ENCODE peak calls at places on chromosomes 16 and 17, in eight cellular contexts. W, P, A, N, Q, M, R and H are unnamed samples.

GRCh38 chr17:57402691-57403090 is 146.4 kb downstream of the MSI2 start:
- DNase-seq in W (no peak), P (no peak), A (no peak), N (no peak), Q (no peak), M (no peak), R (no peak), H (no peak)

GRCh38 chr16:87541004-87541881 is 48.4 kb upstream of the ZCCHC14 start:
- DNase-seq in W (no peak), P (peak), A (peak), N (no peak), Q (no peak), M (no peak), R (no peak), H (peak)

GRCh38 chr17:74113952-74114351 is 89.5 kb upstream of the RPL38 start:
- DNase-seq in W (no peak), P (no peak), A (no peak), N (no peak), Q (no peak), M (no peak), R (no peak), H (no peak)

GRCh38 chr16:27367463-27368357 is 34.3 kb upstream of the IL21R start:
- DNase-seq in W (peak), P (peak), A (peak), N (peak), Q (peak), M (peak), R (peak), H (peak)

GRCh38 chr17:38921756-38922411 is 3.5 kb upstream of the LASP1NB start:
- DNase-seq in W (no peak), P (no peak), A (no peak), N (no peak), Q (no peak), M (no peak), R (no peak), H (no peak)

GRCh38 chr16:57452021-57452420 is 4.7 kb downstream of the COQ9 start:
- DNase-seq in W (no peak), P (no peak), A (no peak), N (no peak), Q (no peak), M (no peak), R (no peak), H (no peak)

GRCh38 chr17:41082565-41083136 is 1.3 kb upstream of the KRTAP4-7 start:
- DNase-seq in W (no peak), P (no peak), A (no peak), N (no peak), Q (no peak), M (no peak), R (no peak), H (no peak)

GRCh38 chr17:73340093-73340596 is 28.3 kb upstream of the CDC42EP4 start:
- DNase-seq in W (peak), P (peak), A (no peak), N (no peak), Q (peak), M (no peak), R (no peak), H (no peak)

GRCh38 chr17:65436871-65437270 is 124.6 kb downstream of the AXIN2 start:
- DNase-seq in W (no peak), P (no peak), A (no peak), N (no peak), Q (no peak), M (no peak), R (no peak), H (no peak)

GRCh38 chr16:19227643-19228042 is 57.9 kb upstream of the CLEC19A start:
- DNase-seq in W (no peak), P (no peak), A (no peak), N (no peak), Q (no peak), M (no peak), R (no peak), H (no peak)

GRCh38 chr17:35373532-35373983 is at the start of gene SLFN11:
- DNase-seq in W (peak), P (peak), A (peak), N (peak), Q (peak), M (peak), R (peak), H (no peak)

GRCh38 chr17:38654411-38655398 is 20.1 kb downstream of the EPOP start:
- DNase-seq in W (no peak), P (no peak), A (no peak), N (no peak), Q (no peak), M (no peak), R (no peak), H (no peak)

GRCh38 chr17:57701121-57701520 is 44.0 kb downstream of the CCDC182 start:
- DNase-seq in W (no peak), P (no peak), A (no peak), N (no peak), Q (no peak), M (no peak), R (no peak), H (no peak)

GRCh38 chr17:45131616-45132301 is 556 bp downstream of the PLCD3 start:
- DNase-seq in W (peak), P (peak), A (peak), N (peak), Q (peak), M (peak), R (peak), H (no peak)

GRCh38 chr17:44934745-44935105 is 12.8 kb downstream of the KIF18B start:
- DNase-seq in W (no peak), P (no peak), A (peak), N (no peak), Q (peak), M (no peak), R (no peak), H (no peak)

GRCh38 chr17:7462474-7463367 is 16.7 kb downstream of the ZBTB4 start:
- DNase-seq in W (no peak), P (no peak), A (peak), N (no peak), Q (no peak), M (no peak), R (no peak), H (no peak)

GRCh38 chr16:50671644-50672260 is 9.4 kb downstream of the SNX20 start:
- DNase-seq in W (no peak), P (peak), A (no peak), N (peak), Q (peak), M (peak), R (peak), H (no peak)

GRCh38 chr17:30808785-30809286 is 15.7 kb downstream of the CRLF3 start:
- DNase-seq in W (no peak), P (no peak), A (no peak), N (no peak), Q (no peak), M (peak), R (peak), H (no peak)

GRCh38 chr17:61251939-61252865 is 147.4 kb upstream of the TBX2 start:
- DNase-seq in W (peak), P (peak), A (peak), N (no peak), Q (peak), M (no peak), R (peak), H (no peak)

GRCh38 chr17:45155029-45155428 is 6.6 kb upstream of the HEXIM2 start:
- DNase-seq in W (no peak), P (no peak), A (peak), N (no peak), Q (no peak), M (no peak), R (no peak), H (no peak)

GRCh38 chr16:89200850-89201466 is 621 bp upstream of the SLC22A31 start:
- DNase-seq in W (no peak), P (no peak), A (no peak), N (no peak), Q (peak), M (no peak), R (no peak), H (no peak)

GRCh38 chr16:48347191-48347860 is 37.9 kb downstream of the SIAH1 start:
- DNase-seq in W (no peak), P (no peak), A (no peak), N (no peak), Q (no peak), M (no peak), R (no peak), H (no peak)

GRCh38 chr17:53428913-53429312 is 393.8 kb upstream of the KIF2B start:
- DNase-seq in W (no peak), P (no peak), A (no peak), N (no peak), Q (no peak), M (no peak), R (no peak), H (no peak)

GRCh38 chr16:67660564-67661028 is at the start of gene PARD6A:
- DNase-seq in W (peak), P (peak), A (peak), N (peak), Q (peak), M (peak), R (peak), H (peak)
- H3K27ac ChIP-seq in W (peak), P (peak), A (peak), N (peak), Q (peak), M (peak), R (peak), H (peak)

GRCh38 chr17:47267354-47267828 is 13.8 kb downstream of the ITGB3 start:
- DNase-seq in W (no peak), P (peak), A (no peak), N (no peak), Q (no peak), M (no peak), R (no peak), H (no peak)
- H3K27ac ChIP-seq in W (no peak), P (no peak), A (peak), N (no peak), Q (no peak), M (no peak), R (no peak), H (no peak)

GRCh38 chr16:23679274-23679985 is 741 bp downstream of the PLK1 start:
- DNase-seq in W (no peak), P (peak), A (no peak), N (no peak), Q (peak), M (peak), R (no peak), H (no peak)
- H3K27ac ChIP-seq in W (no peak), P (peak), A (no peak), N (peak), Q (no peak), M (no peak), R (no peak), H (no peak)

DNA sequence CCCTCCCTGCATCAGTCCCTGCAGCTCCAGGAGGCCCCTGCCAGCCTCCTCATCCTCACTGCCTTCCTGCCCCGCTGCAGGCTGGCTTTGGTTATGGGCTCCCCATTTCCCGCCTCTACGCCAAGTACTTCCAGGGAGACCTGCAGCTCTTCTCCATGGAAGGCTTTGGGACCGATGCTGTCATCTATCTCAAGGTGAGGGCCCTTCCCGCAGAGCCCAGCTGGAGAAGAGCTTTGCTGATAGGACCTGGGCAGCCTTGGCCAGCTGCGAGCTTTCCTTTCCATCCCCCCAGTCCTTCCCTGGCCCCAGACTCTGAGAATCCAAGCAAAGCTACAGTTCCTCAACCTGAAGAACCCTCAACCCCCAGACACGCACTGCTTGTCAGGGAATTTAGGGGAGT is 14.1 kb downstream of the PDK2 start:
- DNase-seq in W (no peak), P (no peak), A (no peak), N (no peak), Q (no peak), M (no peak), R (no peak), H (no peak)
- H3K27ac ChIP-seq in W (peak), P (peak), A (no peak), N (no peak), Q (no peak), M (no peak), R (no peak), H (peak)

GRCh38 chr17:80982426-80982974 is 9.1 kb upstream of the CHMP6 start:
- DNase-seq in W (peak), P (no peak), A (peak), N (no peak), Q (no peak), M (no peak), R (no peak), H (no peak)

GRCh38 chr17:80983545-80983944 is 8.1 kb upstream of the CHMP6 start:
- DNase-seq in W (peak), P (no peak), A (peak), N (no peak), Q (no peak), M (no peak), R (no peak), H (no peak)

GRCh38 chr17:80986046-80986445 is 5.6 kb upstream of the CHMP6 start:
- DNase-seq in W (no peak), P (no peak), A (no peak), N (no peak), Q (no peak), M (no peak), R (no peak), H (no peak)

GRCh38 chr17:80986816-80987480 is 4.7 kb upstream of the CHMP6 start:
- DNase-seq in W (no peak), P (no peak), A (peak), N (no peak), Q (peak), M (no peak), R (no peak), H (no peak)

DNA sequence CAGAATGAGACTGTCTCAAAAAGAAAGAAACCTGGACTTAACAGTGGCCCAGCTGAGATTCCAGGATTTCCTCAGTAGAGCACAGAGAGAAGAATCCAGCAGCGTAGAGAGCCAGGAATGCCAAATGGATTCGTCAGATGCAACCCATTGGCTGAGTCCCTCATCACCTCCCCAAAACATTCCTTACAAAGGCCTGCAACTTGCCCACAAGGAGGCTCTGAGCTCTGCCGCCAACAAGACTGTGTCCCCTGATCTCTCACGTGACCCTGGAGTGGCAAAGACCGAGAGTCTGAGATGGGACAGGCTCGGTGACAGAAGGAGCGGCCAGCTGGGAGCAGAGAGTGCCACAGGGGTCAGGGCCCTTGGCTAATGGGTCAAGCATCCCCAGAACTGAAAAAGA is 6.9 kb upstream of the CHMP6 start:
- DNase-seq in W (peak), P (peak), A (no peak), N (no peak), Q (no peak), M (no peak), R (no peak), H (no peak)
- H3K27ac ChIP-seq in W (no peak), P (no peak), A (no peak), N (no peak), Q (peak), M (no peak), R (no peak), H (no peak)

DNA sequence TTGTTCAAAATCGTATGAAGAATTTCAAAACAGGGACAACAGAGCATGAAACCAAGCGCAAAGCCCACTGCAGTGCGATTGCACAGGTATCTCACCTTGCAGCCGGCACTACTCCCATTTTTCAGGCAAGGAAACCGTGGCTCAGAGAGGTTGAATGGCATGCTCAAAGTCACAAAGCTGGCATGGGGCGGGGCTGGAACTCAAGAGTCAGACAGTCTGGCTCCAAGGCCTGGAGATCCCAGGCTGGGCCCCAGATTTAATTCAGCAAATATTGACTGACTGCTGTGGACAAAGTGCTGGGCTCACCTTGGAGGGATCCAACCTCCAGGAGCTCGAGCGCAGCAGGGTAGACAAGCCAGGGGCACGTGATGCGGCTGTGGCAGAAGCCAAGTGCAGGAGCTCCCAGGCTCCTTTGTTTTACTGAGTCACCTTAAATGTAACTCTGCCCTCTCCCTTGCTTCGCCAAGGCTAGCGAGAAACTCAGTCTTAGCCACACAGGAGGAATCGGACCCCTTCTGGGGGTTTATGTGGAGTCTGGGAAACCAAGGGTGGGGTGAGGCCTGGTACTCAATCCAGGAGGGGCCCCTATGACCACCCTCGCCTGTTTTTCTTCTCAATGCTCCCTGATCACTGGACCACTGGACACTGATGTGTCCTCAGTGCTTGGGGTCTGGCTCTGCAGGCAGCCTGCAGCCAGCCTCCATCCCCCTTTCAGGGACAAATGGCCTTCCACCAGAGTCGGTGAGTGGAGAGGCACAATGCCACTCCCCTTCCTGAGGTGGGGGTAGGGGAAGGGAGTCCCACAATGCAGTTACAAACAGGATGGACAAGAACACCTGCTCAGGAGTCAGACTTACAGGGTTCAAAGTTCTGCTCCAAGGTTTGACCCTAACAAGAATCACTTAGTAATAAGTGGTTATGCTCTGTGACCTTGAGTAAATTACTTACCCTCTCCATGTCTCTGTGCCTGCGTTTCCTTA is 3.9 kb upstream of the SPATA20 start:
- DNase-seq in W (no peak), P (no peak), A (peak), N (no peak), Q (peak), M (no peak), R (no peak), H (no peak)
- H3K27ac ChIP-seq in W (no peak), P (no peak), A (no peak), N (no peak), Q (peak), M (no peak), R (no peak), H (no peak)

GRCh38 chr17:76511562-76512365 is 10.5 kb upstream of the RHBDF2 start:
- DNase-seq in W (no peak), P (peak), A (no peak), N (no peak), Q (no peak), M (peak), R (no peak), H (no peak)
- H3K27ac ChIP-seq in W (no peak), P (no peak), A (no peak), N (no peak), Q (no peak), M (peak), R (no peak), H (no peak)

GRCh38 chr17:76268991-76269981 is 4.1 kb downstream of the UBALD2 start:
- DNase-seq in W (peak), P (no peak), A (no peak), N (no peak), Q (no peak), M (peak), R (no peak), H (no peak)

GRCh38 chr17:76272541-76273434 is 7.6 kb downstream of the UBALD2 start:
- DNase-seq in W (no peak), P (no peak), A (no peak), N (peak), Q (peak), M (peak), R (no peak), H (no peak)

GRCh38 chr17:76270127-76270592 is 5.0 kb downstream of the UBALD2 start:
- DNase-seq in W (no peak), P (no peak), A (no peak), N (no peak), Q (no peak), M (peak), R (no peak), H (no peak)

GRCh38 chr17:76271669-76272540 is 6.8 kb downstream of the UBALD2 start:
- DNase-seq in W (peak), P (peak), A (no peak), N (peak), Q (peak), M (peak), R (peak), H (no peak)

DNA sequence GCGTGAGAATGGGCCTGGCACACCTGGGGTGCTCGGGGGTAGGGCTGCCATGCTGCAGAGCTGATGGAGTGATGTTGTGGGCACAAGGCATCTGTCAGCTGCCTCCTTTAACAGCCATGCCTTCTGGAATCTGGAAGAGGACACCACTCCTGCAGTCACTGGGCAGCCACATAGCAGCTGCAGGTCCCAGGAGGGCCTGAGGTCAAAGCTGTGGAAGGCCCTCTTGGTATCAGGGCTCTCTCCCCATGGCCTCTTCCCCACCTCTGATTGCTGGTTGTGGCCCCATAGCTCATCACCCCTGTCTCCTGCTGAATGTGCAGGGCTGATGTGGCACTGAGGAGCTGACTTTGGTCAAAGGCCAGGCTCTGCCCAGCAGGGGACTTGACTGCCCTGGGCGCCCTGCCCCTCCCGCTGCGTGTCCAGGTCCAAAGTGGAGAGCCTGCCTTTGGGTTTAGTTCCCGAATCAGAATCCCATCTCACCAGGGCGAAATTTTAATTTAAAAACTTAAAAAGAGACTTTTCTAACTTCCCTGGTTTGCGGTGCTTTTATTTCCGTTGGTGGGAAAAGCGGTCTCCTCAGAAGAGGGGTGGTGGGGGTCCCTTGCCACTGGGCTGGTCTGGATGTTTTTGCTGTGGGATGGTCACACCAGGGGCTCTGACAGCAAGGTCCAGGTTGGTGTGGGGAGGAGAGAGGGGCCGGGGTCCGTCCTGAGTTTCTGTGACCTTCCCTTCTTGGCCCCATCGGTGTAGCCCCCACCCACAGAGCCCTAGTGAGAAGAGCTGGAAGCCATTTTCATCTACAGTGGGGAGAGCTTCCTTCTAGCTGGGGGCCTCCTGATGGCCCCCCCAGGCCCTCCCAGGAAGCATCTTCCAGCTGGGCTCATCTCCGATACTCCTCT is 5.9 kb downstream of the UBALD2 start:
- DNase-seq in W (no peak), P (no peak), A (no peak), N (no peak), Q (no peak), M (peak), R (no peak), H (no peak)
- H3K27ac ChIP-seq in W (peak), P (no peak), A (peak), N (peak), Q (peak), M (peak), R (peak), H (no peak)

GRCh38 chr17:82267575-82268379 is 5.7 kb downstream of the CSNK1D start:
- DNase-seq in W (peak), P (peak), A (peak), N (no peak), Q (peak), M (peak), R (peak), H (peak)
- H3K27ac ChIP-seq in W (peak), P (peak), A (peak), N (peak), Q (peak), M (peak), R (no peak), H (peak)

DNA sequence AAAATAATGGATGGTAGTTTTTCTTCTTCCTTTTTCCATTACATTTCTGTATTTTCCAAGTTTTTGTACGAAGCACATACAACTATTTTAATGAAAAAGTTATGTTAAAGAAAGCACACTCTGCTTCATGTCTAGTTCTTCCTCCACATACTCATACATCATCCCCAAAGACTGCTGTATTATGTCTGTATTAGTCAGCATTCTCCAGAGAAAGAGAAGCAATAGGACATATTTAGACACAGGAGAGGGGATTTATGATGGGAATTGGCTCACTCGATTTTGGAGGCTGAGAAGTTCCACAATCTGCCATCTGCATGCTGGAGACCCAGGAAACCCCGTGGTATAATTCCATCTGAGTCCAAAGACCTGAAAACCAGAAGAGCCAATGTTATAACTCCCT is 10.1 kb upstream of the ACSM2A start:
- DNase-seq in W (no peak), P (no peak), A (no peak), N (no peak), Q (no peak), M (no peak), R (no peak), H (no peak)
- H3K27ac ChIP-seq in W (no peak), P (no peak), A (peak), N (no peak), Q (no peak), M (no peak), R (no peak), H (no peak)